ENCODE peak calls at places on chromosomes 16 and 17, in six cellular contexts. J is endothelial cell; B is RWPE1; A is NCI-H1048; R is tibial artery; H is effector memory CD4-positive, alpha-beta T cell. G is an unnamed sample.
A peak's percentile ranks its signal among the peaks of the same experiment; 100 is the strongest.

GRCh38 chr17:33452797-33453196 is 159.7 kb upstream of the ASIC2 start:
- DNase-seq in H (no peak), J (no peak), A (no peak), R (no peak), B (no peak), G (no peak)

GRCh38 chr17:9517396-9517795 is 58.2 kb downstream of the STX8 start:
- DNase-seq in R (no peak), J (no peak), A (no peak), B (no peak), H (no peak), G (no peak)

GRCh38 chr17:17669081-17669850 is 12.0 kb upstream of the RAI1 start:
- DNase-seq in R (no peak), H (no peak), A (no peak), B (no peak), J (no peak), G (no peak)

GRCh38 chr17:41678907-41679739 is 9.6 kb upstream of the EIF1 start:
- DNase-seq in B (no peak), H (peak; percentile 41), A (no peak), R (no peak), J (no peak), G (no peak)

GRCh38 chr17:49995055-49995738 is at the start of gene DLX3:
- DNase-seq in B (peak; percentile 86), R (peak; percentile 74), A (peak; percentile 33), J (peak; percentile 61), H (no peak), G (peak; percentile 6)

GRCh38 chr16:68074850-68075249 is 10.3 kb upstream of the NFATC3 start:
- DNase-seq in A (no peak), J (no peak), B (no peak), R (no peak), H (peak; percentile 63), G (no peak)

GRCh38 chr17:50830994-50831393 is 4.4 kb upstream of the WFIKKN2 start:
- DNase-seq in J (no peak), H (no peak), R (no peak), A (no peak), B (no peak), G (no peak)

GRCh38 chr17:40956401-40957254 is 10.1 kb downstream of the KRT39 start:
- DNase-seq in B (peak; percentile 79), A (no peak), R (no peak), H (no peak), J (no peak), G (peak; percentile 98)

GRCh38 chr16:56869513-56870270 is 4.7 kb downstream of the SLC12A3 start:
- DNase-seq in H (no peak), A (no peak), B (no peak), R (no peak), J (peak; percentile 23), G (no peak)

GRCh38 chr16:12470311-12471229 is 333.1 kb downstream of the CPPED1 start:
- DNase-seq in A (no peak), H (no peak), B (no peak), J (no peak), R (no peak), G (no peak)

GRCh38 chr16:78362736-78363135 is 263.3 kb downstream of the WWOX start:
- DNase-seq in H (no peak), J (no peak), B (no peak), A (no peak), R (no peak), G (no peak)

GRCh38 chr17:44844390-44844830 is 3.3 kb upstream of the HIGD1B start:
- DNase-seq in R (no peak), B (no peak), J (no peak), H (no peak), A (no peak), G (no peak)

GRCh38 chr16:2741168-2741567 is 11.3 kb upstream of the SRRM2 start:
- DNase-seq in B (no peak), R (no peak), H (no peak), J (no peak), A (no peak), G (no peak)

GRCh38 chr16:56305956-56306565 is 114.8 kb downstream of the GNAO1 start:
- DNase-seq in H (no peak), R (no peak), A (no peak), J (no peak), B (no peak), G (no peak)

GRCh38 chr17:16440814-16441629 is 25.7 kb downstream of the TRPV2 start:
- DNase-seq in A (no peak), J (no peak), B (no peak), R (no peak), H (no peak), G (no peak)

GRCh38 chr17:1055751-1056645 is 59.1 kb downstream of the TIMM22 start:
- DNase-seq in R (peak; percentile 72), H (no peak), A (no peak), B (peak; percentile 54), J (peak; percentile 71), G (no peak)

GRCh38 chr17:54678158-54678557 is 222.5 kb upstream of the TOM1L1 start:
- DNase-seq in R (no peak), B (no peak), A (no peak), J (no peak), H (no peak), G (no peak)

GRCh38 chr16:24980077-24980793 is 34.9 kb downstream of the ARHGAP17 start:
- DNase-seq in J (no peak), R (no peak), H (no peak), B (peak; percentile 26), A (no peak), G (no peak)

GRCh38 chr17:7716901-7717755 is at the start of gene DNAH2:
- DNase-seq in A (peak; percentile 83), B (peak; percentile 77), J (peak; percentile 90), H (no peak), R (peak; percentile 55), G (peak; percentile 59)

GRCh38 chr17:49965522-49965905 is 3.5 kb upstream of the DLX4 start:
- DNase-seq in J (no peak), A (no peak), B (no peak), H (no peak), R (no peak), G (no peak)

GRCh38 chr17:73148540-73149334 is 16.1 kb upstream of the SSTR2 start:
- DNase-seq in A (no peak), B (no peak), R (no peak), H (no peak), J (no peak), G (no peak)

GRCh38 chr16:11572301-11572995 is 14.3 kb downstream of the LITAF start:
- DNase-seq in A (no peak), H (peak; percentile 63), R (no peak), B (no peak), J (no peak), G (no peak)

GRCh38 chr17:48497103-48497502 is 33.7 kb downstream of the HOXB1 start:
- DNase-seq in A (no peak), H (no peak), R (no peak), J (no peak), B (no peak), G (no peak)

GRCh38 chr17:78345791-78346494 is 13.9 kb downstream of the SOCS3 start:
- DNase-seq in A (no peak), H (no peak), J (no peak), B (no peak), R (no peak), G (no peak)

G was measured in skeletal muscle cell.